ENCODE peak calls at places on chromosomes 2 and 18, in nine cellular contexts. N, A, K, S, H, Y, Z, V and J are unnamed samples.

GRCh38 chr2:8119782-8120551 is 561.9 kb upstream of the ID2 start:
- DNase-seq in V (no peak), A (no peak), K (peak; percentile 45), H (peak; percentile 73), S (no peak), Z (no peak), N (no peak), Y (no peak), J (no peak)

GRCh38 chr2:220783651-220784050 is 788.5 kb downstream of the EPHA4 start:
- DNase-seq in K (no peak), V (no peak), N (no peak), A (no peak), Z (no peak), H (no peak), Y (no peak), S (no peak), J (no peak)

GRCh38 chr18:48548404-48548771 is 9.6 kb downstream of the CTIF start:
- DNase-seq in A (peak; percentile 76), S (no peak), Z (no peak), N (peak; percentile 84), V (peak; percentile 72), H (no peak), K (no peak), Y (no peak), J (no peak)

GRCh38 chr2:201758873-201759272 is 21.9 kb downstream of the ALS2 start:
- DNase-seq in Z (no peak), A (no peak), S (no peak), H (no peak), K (no peak), Y (no peak), V (no peak), N (no peak), J (no peak)

GRCh38 chr18:3782901-3783300 is 332.9 kb downstream of the TGIF1 start:
- DNase-seq in Y (no peak), V (no peak), A (no peak), S (no peak), Z (no peak), N (no peak), K (no peak), H (peak; percentile 42), J (no peak)

GRCh38 chr2:61172671-61173070 is 10.7 kb downstream of the C2orf74 start:
- DNase-seq in Y (no peak), Z (no peak), H (no peak), S (no peak), K (no peak), V (no peak), N (no peak), A (no peak), J (no peak)

GRCh38 chr18:7840445-7840844 is 273.3 kb downstream of the PTPRM start:
- DNase-seq in H (no peak), Y (no peak), K (no peak), Z (no peak), S (no peak), V (no peak), N (no peak), A (no peak), J (no peak)

GRCh38 chr2:199303814-199304213 is 153.9 kb downstream of the SATB2 start:
- DNase-seq in A (no peak), Z (no peak), S (no peak), V (no peak), H (peak; percentile 94), N (no peak), Y (no peak), K (no peak), J (no peak)

DNA sequence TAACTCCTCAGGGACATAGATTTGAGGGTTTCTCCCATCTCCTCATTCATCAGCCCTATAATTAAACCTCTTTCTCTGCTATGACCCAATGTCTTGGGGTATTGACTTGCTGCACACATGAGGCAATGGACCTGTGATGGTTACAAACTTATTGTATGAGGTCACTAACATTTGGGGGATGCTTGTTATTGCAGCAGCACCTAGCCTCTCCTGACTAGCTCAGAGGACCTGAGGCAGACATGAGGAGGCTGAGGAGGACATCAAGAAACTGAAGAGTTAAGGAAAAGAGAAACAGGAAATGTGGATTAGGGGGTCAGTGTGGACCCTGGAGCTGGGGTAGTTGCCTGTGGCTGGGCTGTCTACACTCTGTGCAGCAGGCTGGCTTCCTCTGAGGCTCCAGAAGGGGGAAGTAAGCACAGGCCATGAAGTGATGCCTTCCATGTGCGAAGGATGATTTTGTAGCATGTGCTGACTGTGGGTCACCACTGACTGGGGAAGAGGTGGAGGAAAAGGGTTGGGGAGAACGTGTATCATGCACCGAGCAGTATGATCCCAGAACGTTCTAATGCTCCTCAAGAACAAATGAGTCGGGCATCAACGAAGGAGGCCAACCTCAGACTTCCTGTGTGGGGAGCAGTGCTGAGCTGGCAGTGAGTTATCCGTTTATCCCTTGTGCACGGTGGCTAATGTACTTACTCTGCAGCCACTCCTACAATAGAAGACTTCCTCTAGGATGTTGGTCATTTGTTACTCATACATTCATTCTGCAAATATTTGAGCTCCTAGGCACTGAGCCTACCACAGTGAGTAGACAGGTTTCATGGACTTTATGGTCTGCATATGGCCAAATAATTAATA is 42.1 kb upstream of the RFX8 start:
- DNase-seq in K (peak; percentile 25), Y (no peak), A (no peak), V (no peak), N (no peak), H (peak; percentile 94), Z (peak; percentile 41), S (no peak), J (peak; percentile 98)
- TF ChIP-seq POLR2A in K (no peak), Y (no peak), A (peak; percentile 11), V (no peak), N (no peak), H (no peak), Z (no peak), S (no peak), J (no peak)

GRCh38 chr2:179096090-179096489 is 46.2 kb upstream of the CCDC141 start:
- DNase-seq in S (no peak), Z (no peak), H (no peak), K (no peak), Y (no peak), N (no peak), V (no peak), A (no peak), J (no peak)
- H3K4me3 ChIP-seq in S (no peak overlapping the region), Z (no peak overlapping the region), H (no peak overlapping the region), K (no peak overlapping the region), Y (no peak overlapping the region), N (no peak overlapping the region), V (no peak overlapping the region), A (no peak overlapping the region), J (no peak overlapping the region)

GRCh38 chr2:174788291-174788929 is 24.1 kb upstream of the CHRNA1 start:
- DNase-seq in H (peak; percentile 51), V (no peak), K (no peak), A (no peak), S (no peak), Z (no peak), N (no peak), Y (no peak), J (no peak)
- TF ChIP-seq POLR2A in H (no peak), V (no peak), K (no peak), A (no peak), S (no peak), Z (no peak), N (no peak), Y (no peak), J (no peak)

GRCh38 chr2:167294775-167295140 is 406.5 kb downstream of the XIRP2 start:
- DNase-seq in N (no peak), V (no peak), Y (no peak), K (no peak), A (no peak), Z (no peak), S (no peak), H (peak; percentile 22), J (no peak)
- H3K4me3 ChIP-seq in N (peak overlapping the region; percentile 90), V (peak overlapping the region; percentile 69), Y (peak overlapping the region; percentile 74), K (no peak overlapping the region), A (no peak overlapping the region), Z (no peak overlapping the region), S (no peak overlapping the region), H (peak overlapping the region; percentile 68), J (no peak overlapping the region)

GRCh38 chr2:46245869-46246268 is 51.3 kb upstream of the EPAS1 start:
- DNase-seq in K (no peak), H (no peak), N (no peak), Z (no peak), A (no peak), S (no peak), V (no peak), Y (no peak), J (no peak)

GRCh38 chr2:46246790-46247189 is 50.4 kb upstream of the EPAS1 start:
- DNase-seq in Y (no peak), S (no peak), H (no peak), K (no peak), V (no peak), Z (no peak), N (no peak), A (no peak), J (no peak)

GRCh38 chr2:46252891-46253659 is 44.1 kb upstream of the EPAS1 start:
- DNase-seq in H (no peak), V (no peak), S (peak; percentile 73), Y (no peak), K (no peak), N (no peak), A (peak; percentile 87), Z (no peak), J (no peak)

GRCh38 chr2:46248171-46248570 is 49.0 kb upstream of the EPAS1 start:
- DNase-seq in A (no peak), H (no peak), S (no peak), Z (no peak), K (no peak), V (no peak), Y (no peak), N (no peak), J (no peak)

GRCh38 chr2:46249654-46250053 is 47.6 kb upstream of the EPAS1 start:
- DNase-seq in Y (no peak), A (no peak), K (no peak), Z (no peak), H (no peak), S (no peak), N (no peak), V (no peak), J (no peak)
- TF ChIP-seq POLR2A in Y (no peak), A (no peak), K (no peak), Z (no peak), H (no peak), S (no peak), N (no peak), V (no peak), J (no peak)

GRCh38 chr2:71417300-71418202 is 35.8 kb upstream of the DYSF start:
- DNase-seq in V (no peak), Y (no peak), K (no peak), A (no peak), Z (peak; percentile 10), S (no peak), N (no peak), H (no peak), J (no peak)
- H3K4me3 ChIP-seq in V (peak overlapping the region; percentile 36), Y (no peak overlapping the region), K (no peak overlapping the region), A (peak overlapping the region; percentile 23), Z (peak overlapping the region; percentile 51), S (no peak overlapping the region), N (no peak overlapping the region), H (no peak overlapping the region), J (no peak overlapping the region)

GRCh38 chr2:10439185-10439879 is 8.8 kb downstream of the ODC1 start:
- DNase-seq in A (no peak), V (no peak), Z (no peak), Y (no peak), K (peak; percentile 35), H (no peak), S (no peak), N (no peak), J (peak; percentile 42)
- TF ChIP-seq POLR2A in A (no peak), V (no peak), Z (no peak), Y (no peak), K (no peak), H (no peak), S (no peak), N (no peak), J (no peak)

GRCh38 chr2:38074775-38075435 is 1.0 kb downstream of the CYP1B1 start:
- DNase-seq in N (no peak), H (no peak), K (peak; percentile 7), A (peak; percentile 61), Z (no peak), V (no peak), S (peak; percentile 71), Y (peak; percentile 46), J (peak; percentile 55)
- H3K4me3 ChIP-seq in N (peak overlapping the region; percentile 61), H (no peak overlapping the region), K (no peak overlapping the region), A (peak overlapping the region; percentile 62), Z (peak overlapping the region; percentile 62), V (peak overlapping the region; percentile 76), S (peak overlapping the region; percentile 30), Y (peak overlapping the region; percentile 77), J (peak overlapping the region; percentile 71)